ENCODE peak calls at places on chromosome 12, in six cellular contexts. D is H1, Z is neuronal stem cell, O is IMR-90, H is mesenchymal stem cell, F is mesendoderm. P is an unnamed sample.

GRCh38 chr12:113142886-113143329 is 6.6 kb upstream of the CFAP73 start:
- DNase-seq in D (no peak), Z (no peak), O (no peak), H (no peak), F (no peak), P (no peak)

GRCh38 chr12:57717846-57718640 is 20.5 kb downstream of the AGAP2 start:
- DNase-seq in D (no peak), Z (no peak), O (no peak), H (no peak), F (no peak), P (no peak)

GRCh38 chr12:54588110-54588831 is at the start of gene PPP1R1A:
- DNase-seq in D (no peak), Z (peak; percentile 31), O (no peak), H (no peak), F (peak; percentile 26), P (peak; percentile 71)

GRCh38 chr12:49827351-49828099 is 688 bp downstream of the NCKAP5L start:
- DNase-seq in D (no peak), Z (peak; percentile 66), O (peak; percentile 46), H (peak; percentile 82), F (peak; percentile 92), P (peak; percentile 90)

GRCh38 chr12:79690156-79690605 is 583 bp downstream of the PAWR start:
- DNase-seq in D (no peak), Z (peak; percentile 67), O (peak; percentile 20), H (peak; percentile 61), F (no peak), P (no peak)

GRCh38 chr12:83514372-83514771 is 827.7 kb downstream of the TMTC2 start:
- DNase-seq in D (no peak), Z (no peak), O (no peak), H (no peak), F (no peak), P (no peak)

GRCh38 chr12:66405395-66405794 is 103.1 kb downstream of the HELB start:
- DNase-seq in D (no peak), Z (no peak), O (peak; percentile 67), H (peak; percentile 18), F (no peak), P (no peak)

GRCh38 chr12:107330901-107331431 is 237.6 kb upstream of the CRY1 start:
- DNase-seq in D (no peak), Z (no peak), O (no peak), H (no peak), F (peak; percentile 20), P (no peak)

GRCh38 chr12:125187148-125187733 is 122.0 kb downstream of the AACS start:
- DNase-seq in D (no peak), Z (no peak), O (no peak), H (no peak), F (no peak), P (no peak)

GRCh38 chr12:46722737-46723136 is 103.1 kb downstream of the SLC38A4 start:
- DNase-seq in D (no peak), Z (no peak), O (peak; percentile 63), H (no peak), F (no peak), P (no peak)

GRCh38 chr12:79837575-79837974 is 97.3 kb downstream of the PPP1R12A start:
- DNase-seq in D (no peak), Z (no peak), O (no peak), H (no peak), F (no peak), P (no peak)

DNA sequence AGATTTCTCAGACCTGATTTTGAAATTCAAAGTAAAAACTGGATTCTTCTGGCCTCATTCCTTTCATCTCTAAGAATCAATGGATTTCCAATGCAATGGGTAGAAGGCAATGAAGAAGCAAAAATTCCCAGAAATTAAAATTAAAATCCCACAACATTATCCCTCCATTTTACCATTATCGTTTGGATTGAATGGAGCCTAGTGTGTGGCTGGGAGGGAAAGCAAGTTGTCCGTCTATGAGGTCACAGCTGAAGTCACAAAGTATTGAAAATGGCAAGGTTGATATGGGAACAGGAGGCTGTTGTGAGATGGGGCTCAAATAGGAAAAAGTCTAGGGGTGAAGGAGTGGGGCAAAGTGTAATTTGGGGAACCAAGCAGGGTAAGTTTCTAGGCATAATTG is at the start of gene C12orf54:
- DNase-seq in D (no peak), Z (no peak), O (no peak), H (no peak), F (no peak), P (no peak)
- H2BK15ac ChIP-seq in D (no peak within 1 kb of the TSS), Z (no peak within 1 kb of the TSS), O (no peak within 1 kb of the TSS), H (no peak within 1 kb of the TSS), F (no peak within 1 kb of the TSS), P (no peak within 1 kb of the TSS)

DNA sequence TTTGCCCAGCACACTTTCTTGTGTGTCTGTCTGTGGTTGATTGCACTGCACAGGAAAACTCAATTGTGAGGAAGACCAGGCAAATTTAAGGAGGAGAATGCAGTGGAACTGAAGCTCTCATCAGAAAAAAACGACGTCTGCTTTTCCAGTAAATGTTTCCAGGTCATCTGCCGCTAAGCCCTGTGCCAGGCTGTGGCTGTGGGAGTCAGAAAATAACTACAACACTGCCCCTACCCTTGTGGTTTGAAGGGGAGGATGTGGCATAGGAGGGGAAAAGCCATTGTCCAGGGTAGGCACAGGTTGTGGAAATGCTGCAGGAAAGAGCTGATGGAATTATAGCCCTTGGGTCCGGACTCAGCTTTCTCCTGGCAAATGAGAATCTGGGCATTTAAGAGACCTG is 259.7 kb upstream of the TMEM132C start:
- DNase-seq in D (no peak), Z (no peak), O (no peak), H (no peak), F (no peak), P (no peak)
- H3K18ac ChIP-seq in D (no peak overlapping the region), Z (peak overlapping the region; percentile 51), O (no peak overlapping the region), H (no peak overlapping the region), F (no peak overlapping the region), P (no peak overlapping the region)

GRCh38 chr12:39839072-39839471 is 219.5 kb upstream of the ABCD2 start:
- DNase-seq in D (no peak), Z (no peak), O (no peak), H (no peak), F (no peak), P (no peak)

GRCh38 chr12:39831587-39832315 is 212.1 kb upstream of the ABCD2 start:
- DNase-seq in D (no peak), Z (no peak), O (peak; percentile 30), H (peak; percentile 11), F (no peak), P (no peak)

GRCh38 chr12:39830862-39831520 is 211.4 kb upstream of the ABCD2 start:
- DNase-seq in D (no peak), Z (no peak), O (no peak), H (no peak), F (no peak), P (no peak)

GRCh38 chr12:39840422-39840821 is 220.8 kb upstream of the ABCD2 start:
- DNase-seq in D (no peak), Z (no peak), O (no peak), H (no peak), F (no peak), P (no peak)

DNA sequence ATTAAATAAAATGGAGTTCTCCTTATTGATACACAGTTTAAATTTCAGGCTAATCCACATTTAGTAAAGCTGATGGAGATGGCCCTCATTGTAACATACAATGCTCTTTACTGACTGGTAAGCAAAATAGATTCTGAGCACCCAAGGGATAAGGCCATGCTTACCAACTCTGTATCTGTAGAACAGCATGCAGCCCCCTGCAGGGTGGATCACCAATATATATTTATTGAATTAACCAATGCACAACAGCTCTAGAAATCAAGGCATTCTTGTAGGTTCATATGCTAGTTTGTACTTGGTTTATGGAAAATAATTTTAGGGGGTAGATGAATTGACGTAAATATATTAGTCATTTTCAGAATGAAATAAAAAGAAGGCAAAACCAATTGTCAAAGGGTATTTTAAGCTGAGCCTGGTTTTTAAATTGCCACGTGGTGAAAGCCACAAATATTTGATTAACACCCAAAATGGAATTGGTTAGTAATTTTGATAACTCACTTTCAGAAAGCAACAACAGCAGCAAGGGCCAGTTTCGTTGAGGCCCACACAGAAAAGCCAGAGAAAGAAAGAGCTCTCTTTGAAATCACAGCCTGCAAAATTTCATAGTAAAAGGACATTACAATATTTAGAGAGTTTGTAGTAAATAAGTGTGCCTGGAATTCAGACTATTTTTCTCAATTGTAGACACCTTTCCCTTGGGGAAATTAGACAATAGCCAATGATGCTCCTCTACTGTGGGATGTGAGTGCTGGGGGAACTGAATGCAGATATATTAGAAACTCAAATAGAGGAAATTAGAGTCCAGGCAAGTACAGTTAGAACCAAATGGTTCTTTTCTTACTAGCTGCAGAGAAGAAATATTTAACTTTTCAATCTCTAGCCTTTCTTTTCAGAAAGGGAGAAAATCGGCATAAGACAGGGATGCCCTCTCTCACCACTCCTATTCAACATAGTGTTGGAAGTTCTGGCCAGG is 216.2 kb upstream of the ABCD2 start:
- DNase-seq in D (no peak), Z (no peak), O (no peak), H (no peak), F (no peak), P (no peak)
- H2BK15ac ChIP-seq in D (no peak overlapping the region), Z (no peak overlapping the region), O (no peak overlapping the region), H (no peak overlapping the region), F (no peak overlapping the region), P (no peak overlapping the region)

GRCh38 chr12:12882288-12882687 is 9.1 kb upstream of the GPRC5A start:
- DNase-seq in D (no peak), Z (no peak), O (no peak), H (no peak), F (no peak), P (no peak)
- H3K18ac ChIP-seq in D (no peak overlapping the region), Z (no peak overlapping the region), O (peak overlapping the region; percentile 74), H (no peak overlapping the region), F (no peak overlapping the region), P (no peak overlapping the region)

DNA sequence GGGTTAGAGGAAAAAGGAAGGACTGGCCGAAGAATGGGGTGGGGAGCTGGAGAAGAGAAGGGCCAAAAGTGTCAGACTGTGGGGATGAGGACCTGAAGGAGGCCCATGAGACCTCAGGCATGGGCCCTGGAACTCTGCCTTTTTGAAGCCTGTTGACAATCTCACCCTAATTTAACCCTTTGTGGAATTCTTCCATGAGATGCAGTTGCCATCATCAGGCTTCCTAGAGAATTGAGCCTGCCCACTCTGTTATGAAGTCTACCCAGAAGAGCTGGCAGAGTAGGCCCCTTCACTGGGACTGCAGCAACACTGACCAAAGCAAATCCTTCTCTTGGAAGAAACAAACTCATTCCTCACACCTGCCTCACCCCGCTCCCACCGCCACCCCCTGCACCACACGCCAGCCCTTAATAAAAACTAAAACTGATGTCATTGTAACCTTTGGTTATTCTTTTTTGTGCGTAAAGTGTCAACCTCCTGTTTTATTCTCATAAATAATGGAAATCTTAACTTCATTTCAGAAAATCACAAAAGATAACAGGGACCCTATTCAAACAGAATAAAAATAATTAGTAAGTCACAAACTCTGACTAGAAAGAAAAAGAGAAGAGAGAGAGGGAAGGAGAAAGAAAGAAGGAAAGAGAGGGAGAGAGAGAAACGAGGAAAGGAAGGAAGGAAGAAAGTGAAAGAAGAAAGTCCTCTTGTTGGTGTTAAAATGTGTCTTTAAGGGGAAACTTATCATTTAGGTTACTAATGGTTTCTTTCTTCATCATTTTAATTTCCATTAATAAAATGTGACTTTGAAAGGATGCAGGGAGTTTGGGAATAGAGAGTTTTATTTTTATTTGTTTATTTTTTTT is 61.3 kb downstream of the CRADD start:
- DNase-seq in D (no peak), Z (no peak), O (no peak), H (no peak), F (no peak), P (no peak)
- H2BK15ac ChIP-seq in D (no peak overlapping the region), Z (no peak overlapping the region), O (no peak overlapping the region), H (no peak overlapping the region), F (no peak overlapping the region), P (no peak overlapping the region)

GRCh38 chr12:110468212-110469048 is at the start of the genes FAM216A and GPN3:
- DNase-seq in D (peak; percentile 94), Z (peak; percentile 99), O (peak; percentile 98), H (peak; percentile 99), F (peak; percentile 99), P (peak; percentile 98)
- H3K18ac ChIP-seq in D (peak within 1 kb of the TSS; percentile 95), Z (peak within 1 kb of the TSS; percentile 99), O (peak within 1 kb of the TSS; percentile 76), H (peak within 1 kb of the TSS; percentile 50), F (peak within 1 kb of the TSS; percentile 28), P (peak within 1 kb of the TSS; percentile 84)